ENCODE peak calls at places on chromosome 14, in eight cellular contexts. One of them, this sample, is unnamed.

GRCh38 chr14:82872494-82872893 is 1338.8 kb upstream of the SEL1L start:
- DNase-seq in pancreas: peak; percentile 13
- DNase-seq in cardiac fibroblast: no peak
- DNase-seq in foreskin fibroblast: no peak
- DNase-seq in GM23338: peak; percentile 77
- DNase-seq in PC-3: no peak
- DNase-seq in GM12865: peak; percentile 1
- DNase-seq in psoas muscle: no peak
- DNase-seq in this sample: no peak

GRCh38 chr14:73753043-73753886 is 39.1 kb upstream of the PNMA1 start:
- DNase-seq in GM12865: peak; percentile 42
- DNase-seq in PC-3: no peak
- DNase-seq in foreskin fibroblast: peak; percentile 55
- DNase-seq in pancreas: no peak
- DNase-seq in cardiac fibroblast: peak; percentile 56
- DNase-seq in psoas muscle: no peak
- DNase-seq in GM23338: no peak
- DNase-seq in this sample: peak; percentile 71

GRCh38 chr14:53399057-53399456 is 245.9 kb upstream of the DDHD1 start:
- DNase-seq in pancreas: no peak
- DNase-seq in GM23338: peak; percentile 91
- DNase-seq in PC-3: peak; percentile 65
- DNase-seq in psoas muscle: no peak
- DNase-seq in GM12865: peak; percentile 12
- DNase-seq in foreskin fibroblast: peak; percentile 81
- DNase-seq in cardiac fibroblast: peak; percentile 78
- DNase-seq in this sample: peak; percentile 40

GRCh38 chr14:98408024-98408555 is 863.9 kb downstream of the BCL11B start:
- DNase-seq in pancreas: no peak
- DNase-seq in cardiac fibroblast: no peak
- DNase-seq in PC-3: no peak
- DNase-seq in foreskin fibroblast: no peak
- DNase-seq in GM12865: no peak
- DNase-seq in GM23338: no peak
- DNase-seq in psoas muscle: no peak
- DNase-seq in this sample: peak; percentile 6

GRCh38 chr14:20377171-20377570 is 33.7 kb downstream of the PARP2 start:
- DNase-seq in GM23338: no peak
- DNase-seq in foreskin fibroblast: no peak
- DNase-seq in GM12865: no peak
- DNase-seq in cardiac fibroblast: no peak
- DNase-seq in psoas muscle: no peak
- DNase-seq in pancreas: no peak
- DNase-seq in PC-3: no peak
- DNase-seq in this sample: no peak

GRCh38 chr14:78835909-78836308 is 665.7 kb downstream of the NRXN3 start:
- DNase-seq in GM23338: no peak
- DNase-seq in PC-3: no peak
- DNase-seq in foreskin fibroblast: no peak
- DNase-seq in GM12865: no peak
- DNase-seq in psoas muscle: no peak
- DNase-seq in cardiac fibroblast: no peak
- DNase-seq in pancreas: no peak
- DNase-seq in this sample: no peak

GRCh38 chr14:73397810-73398209 is 60.5 kb downstream of the NUMB start:
- DNase-seq in psoas muscle: no peak
- DNase-seq in PC-3: no peak
- DNase-seq in foreskin fibroblast: no peak
- DNase-seq in pancreas: no peak
- DNase-seq in GM23338: no peak
- DNase-seq in cardiac fibroblast: no peak
- DNase-seq in GM12865: no peak
- DNase-seq in this sample: no peak

GRCh38 chr14:20681348-20682126 is 2.8 kb upstream of the RNASE4 start:
- DNase-seq in foreskin fibroblast: peak; percentile 87
- DNase-seq in pancreas: peak; percentile 81
- DNase-seq in PC-3: peak; percentile 97
- DNase-seq in cardiac fibroblast: peak; percentile 95
- DNase-seq in psoas muscle: peak; percentile 84
- DNase-seq in GM12865: peak; percentile 91
- DNase-seq in GM23338: peak; percentile 92
- DNase-seq in this sample: peak; percentile 84

GRCh38 chr14:68791078-68791983 is 1.5 kb downstream of the ZFP36L1 start:
- DNase-seq in cardiac fibroblast: peak; percentile 43
- DNase-seq in psoas muscle: no peak
- DNase-seq in GM23338: peak; percentile 43
- DNase-seq in GM12865: no peak
- DNase-seq in pancreas: no peak
- DNase-seq in PC-3: peak; percentile 41
- DNase-seq in foreskin fibroblast: peak; percentile 65
- DNase-seq in this sample: no peak

GRCh38 chr14:71119075-71119474 is 211.8 kb downstream of the PCNX1 start:
- DNase-seq in psoas muscle: no peak
- DNase-seq in GM23338: no peak
- DNase-seq in pancreas: no peak
- DNase-seq in GM12865: no peak
- DNase-seq in foreskin fibroblast: peak; percentile 45
- DNase-seq in PC-3: peak; percentile 65
- DNase-seq in cardiac fibroblast: peak; percentile 86
- DNase-seq in this sample: no peak

GRCh38 chr14:100823488-100823887 is 2.4 kb upstream of the MEG3 start:
- DNase-seq in cardiac fibroblast: no peak
- DNase-seq in foreskin fibroblast: peak; percentile 25
- DNase-seq in GM12865: no peak
- DNase-seq in GM23338: no peak
- DNase-seq in PC-3: no peak
- DNase-seq in pancreas: no peak
- DNase-seq in psoas muscle: no peak
- DNase-seq in this sample: no peak

GRCh38 chr14:105484069-105484996 is 2.4 kb upstream of the CRIP1 start:
- DNase-seq in GM12865: no peak
- DNase-seq in foreskin fibroblast: no peak
- DNase-seq in psoas muscle: no peak
- DNase-seq in PC-3: no peak
- DNase-seq in cardiac fibroblast: peak; percentile 36
- DNase-seq in pancreas: no peak
- DNase-seq in GM23338: no peak
- DNase-seq in this sample: no peak

GRCh38 chr14:76866469-76866868 is 40.3 kb downstream of the LRRC74A start:
- DNase-seq in pancreas: no peak
- DNase-seq in PC-3: no peak
- DNase-seq in GM23338: no peak
- DNase-seq in psoas muscle: no peak
- DNase-seq in GM12865: no peak
- DNase-seq in foreskin fibroblast: no peak
- DNase-seq in cardiac fibroblast: no peak
- DNase-seq in this sample: no peak

GRCh38 chr14:93619176-93619793 is 169.0 kb downstream of the PRIMA1 start:
- DNase-seq in PC-3: peak; percentile 68
- DNase-seq in psoas muscle: no peak
- DNase-seq in pancreas: no peak
- DNase-seq in GM12865: peak; percentile 65
- DNase-seq in GM23338: peak; percentile 78
- DNase-seq in foreskin fibroblast: peak; percentile 58
- DNase-seq in cardiac fibroblast: peak; percentile 61
- DNase-seq in this sample: peak; percentile 46

GRCh38 chr14:61064866-61065265 is 83.8 kb downstream of the SLC38A6 start:
- DNase-seq in GM23338: no peak
- DNase-seq in foreskin fibroblast: no peak
- DNase-seq in PC-3: no peak
- DNase-seq in cardiac fibroblast: no peak
- DNase-seq in GM12865: no peak
- DNase-seq in psoas muscle: no peak
- DNase-seq in pancreas: no peak
- DNase-seq in this sample: no peak

GRCh38 chr14:102097441-102098135 is 10.7 kb upstream of the HSP90AA1 start:
- DNase-seq in foreskin fibroblast: no peak
- DNase-seq in psoas muscle: no peak
- DNase-seq in cardiac fibroblast: no peak
- DNase-seq in PC-3: peak; percentile 71
- DNase-seq in GM23338: peak; percentile 43
- DNase-seq in pancreas: no peak
- DNase-seq in GM12865: no peak
- DNase-seq in this sample: no peak

GRCh38 chr14:67680121-67680602 is 5.7 kb upstream of the VTI1B start:
- DNase-seq in PC-3: peak; percentile 79
- DNase-seq in foreskin fibroblast: peak; percentile 89
- DNase-seq in cardiac fibroblast: peak; percentile 89
- DNase-seq in GM12865: peak; percentile 90
- DNase-seq in psoas muscle: no peak
- DNase-seq in GM23338: no peak
- DNase-seq in pancreas: no peak
- DNase-seq in this sample: no peak

GRCh38 chr14:22887990-22888378 is 5.0 kb downstream of the REM2 start:
- DNase-seq in psoas muscle: no peak
- DNase-seq in cardiac fibroblast: no peak
- DNase-seq in GM12865: peak; percentile 87
- DNase-seq in PC-3: no peak
- DNase-seq in GM23338: no peak
- DNase-seq in pancreas: peak; percentile 55
- DNase-seq in foreskin fibroblast: no peak
- DNase-seq in this sample: no peak

GRCh38 chr14:22884721-22885523 is 1.9 kb downstream of the REM2 start:
- DNase-seq in cardiac fibroblast: no peak
- DNase-seq in GM23338: no peak
- DNase-seq in PC-3: no peak
- DNase-seq in foreskin fibroblast: no peak
- DNase-seq in pancreas: peak; percentile 36
- DNase-seq in GM12865: no peak
- DNase-seq in psoas muscle: no peak
- DNase-seq in this sample: no peak

GRCh38 chr14:22887260-22887989 is 4.4 kb downstream of the REM2 start:
- DNase-seq in PC-3: peak; percentile 95
- DNase-seq in foreskin fibroblast: peak; percentile 85
- DNase-seq in GM23338: peak; percentile 95
- DNase-seq in psoas muscle: no peak
- DNase-seq in cardiac fibroblast: peak; percentile 83
- DNase-seq in GM12865: peak; percentile 96
- DNase-seq in pancreas: no peak
- DNase-seq in this sample: peak; percentile 56

GRCh38 chr14:22885975-22886374 is 3.0 kb downstream of the REM2 start:
- DNase-seq in pancreas: peak; percentile 71
- DNase-seq in GM12865: no peak
- DNase-seq in PC-3: no peak
- DNase-seq in GM23338: no peak
- DNase-seq in foreskin fibroblast: no peak
- DNase-seq in psoas muscle: peak; percentile 57
- DNase-seq in cardiac fibroblast: no peak
- DNase-seq in this sample: no peak

DNA sequence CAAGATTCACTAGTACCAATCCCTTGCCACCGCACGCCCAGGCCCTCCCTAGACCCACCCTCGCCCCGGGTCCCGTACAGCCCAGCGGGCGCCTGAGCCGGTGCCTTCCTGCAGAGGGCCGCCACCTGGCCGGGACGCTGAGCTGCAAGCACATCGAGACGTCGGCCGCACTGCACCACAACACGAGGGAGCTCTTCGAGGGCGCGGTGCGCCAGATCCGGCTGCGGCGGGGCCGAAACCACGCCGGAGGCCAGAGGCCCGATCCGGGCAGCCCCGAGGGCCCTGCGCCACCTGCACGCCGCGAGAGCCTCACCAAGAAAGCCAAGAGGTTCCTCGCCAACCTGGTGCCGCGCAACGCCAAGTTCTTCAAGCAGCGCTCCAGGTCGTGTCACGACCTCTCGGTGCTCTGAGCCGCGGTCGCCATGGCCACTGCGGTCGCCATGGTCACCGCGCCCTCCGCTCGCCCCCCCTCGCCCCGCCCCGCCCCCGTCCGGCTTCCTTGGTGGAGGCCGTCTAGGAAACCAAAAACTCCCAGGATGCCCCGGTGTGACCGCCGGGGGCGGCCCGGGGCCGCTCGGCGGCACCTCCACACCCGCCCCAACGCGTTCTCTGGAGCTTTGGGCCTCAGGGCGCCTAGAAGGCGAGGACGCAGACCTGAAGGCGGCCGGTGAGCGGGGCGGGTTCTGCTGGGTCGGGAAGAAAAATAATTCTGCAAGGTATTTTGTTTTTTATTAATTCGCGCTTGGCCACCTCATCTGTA is 3.7 kb downstream of the REM2 start:
- DNase-seq in pancreas: peak; percentile 89
- DNase-seq in foreskin fibroblast: peak; percentile 92
- DNase-seq in GM23338: peak; percentile 88
- DNase-seq in GM12865: peak; percentile 95
- DNase-seq in psoas muscle: peak; percentile 78
- DNase-seq in PC-3: peak; percentile 74
- DNase-seq in cardiac fibroblast: peak; percentile 64
- DNase-seq in this sample: peak; percentile 63
- TF ChIP-seq CTCF in pancreas: no peak
- TF ChIP-seq CTCF in foreskin fibroblast: no peak
- TF ChIP-seq CTCF in GM23338: no peak
- TF ChIP-seq CTCF in GM12865: peak; percentile 34
- TF ChIP-seq CTCF in psoas muscle: no peak
- TF ChIP-seq CTCF in PC-3: no peak
- TF ChIP-seq CTCF in cardiac fibroblast: no peak
- TF ChIP-seq CTCF in this sample: no peak

GRCh38 chr14:103749860-103750259 is 34.2 kb downstream of the ZFYVE21 start:
- DNase-seq in GM23338: no peak
- DNase-seq in pancreas: no peak
- DNase-seq in GM12865: no peak
- DNase-seq in foreskin fibroblast: no peak
- DNase-seq in cardiac fibroblast: no peak
- DNase-seq in PC-3: no peak
- DNase-seq in psoas muscle: no peak
- DNase-seq in this sample: no peak
- TF ChIP-seq CTCF in GM23338: no peak
- TF ChIP-seq CTCF in pancreas: no peak
- TF ChIP-seq CTCF in GM12865: no peak
- TF ChIP-seq CTCF in foreskin fibroblast: no peak
- TF ChIP-seq CTCF in cardiac fibroblast: no peak
- TF ChIP-seq CTCF in PC-3: peak; percentile 26
- TF ChIP-seq CTCF in psoas muscle: peak; percentile 37
- TF ChIP-seq CTCF in this sample: no peak

GRCh38 chr14:39731912-39732311 is 299.7 kb upstream of the FBXO33 start:
- DNase-seq in PC-3: peak; percentile 21
- DNase-seq in foreskin fibroblast: no peak
- DNase-seq in GM12865: peak; percentile 27
- DNase-seq in GM23338: peak; percentile 60
- DNase-seq in cardiac fibroblast: no peak
- DNase-seq in psoas muscle: no peak
- DNase-seq in pancreas: no peak
- DNase-seq in this sample: no peak
- TF ChIP-seq CTCF in PC-3: peak; percentile 65
- TF ChIP-seq CTCF in foreskin fibroblast: no peak
- TF ChIP-seq CTCF in GM12865: peak; percentile 26
- TF ChIP-seq CTCF in GM23338: peak; percentile 70
- TF ChIP-seq CTCF in cardiac fibroblast: no peak
- TF ChIP-seq CTCF in psoas muscle: no peak
- TF ChIP-seq CTCF in pancreas: no peak
- TF ChIP-seq CTCF in this sample: no peak

DNA sequence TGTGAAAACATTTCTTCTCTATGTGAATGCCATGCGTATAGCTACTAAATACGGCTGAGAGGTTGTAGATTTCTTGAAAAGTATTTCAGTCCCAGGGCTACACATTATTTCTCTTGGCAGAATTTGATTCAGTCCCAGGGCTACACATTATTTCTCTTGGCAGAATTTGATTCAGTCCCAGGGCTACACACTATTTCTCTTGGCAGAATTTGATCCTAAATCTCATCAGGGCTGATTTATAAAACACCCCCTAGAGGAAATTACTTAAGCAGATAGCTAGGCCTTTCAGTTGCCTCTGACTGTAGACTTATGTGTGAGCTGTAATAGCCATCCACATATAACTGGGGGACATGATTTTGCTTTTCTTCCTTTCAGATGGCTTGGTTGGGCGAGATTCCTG is 50.4 kb downstream of the AK7 start:
- DNase-seq in psoas muscle: no peak
- DNase-seq in foreskin fibroblast: no peak
- DNase-seq in cardiac fibroblast: peak; percentile 67
- DNase-seq in PC-3: no peak
- DNase-seq in GM12865: no peak
- DNase-seq in GM23338: no peak
- DNase-seq in pancreas: no peak
- DNase-seq in this sample: no peak
- TF ChIP-seq CTCF in psoas muscle: no peak
- TF ChIP-seq CTCF in foreskin fibroblast: no peak
- TF ChIP-seq CTCF in cardiac fibroblast: peak; percentile 8
- TF ChIP-seq CTCF in PC-3: no peak
- TF ChIP-seq CTCF in GM12865: no peak
- TF ChIP-seq CTCF in GM23338: no peak
- TF ChIP-seq CTCF in pancreas: no peak
- TF ChIP-seq CTCF in this sample: no peak

This sample was measured in endothelial cell.